ENCODE peak calls at places on chromosomes 11 and 22, in eight cellular contexts. I is T-helper 1 cell; Y is naive thymus-derived CD4-positive, alpha-beta T cell; S is CD8-positive, alpha-beta memory T cell; O is NCI-H1105; W is BJ; X is NCI-H2171 treated with DMSO at 0.1 percent for 48 hours; U is NCI-H2081. H is an unnamed sample.

GRCh38 chr11:122690801-122691649 is 35.5 kb downstream of the UBASH3B start:
- DNase-seq in I (no peak), Y (no peak), S (no peak), O (no peak), W (peak; percentile 33), X (no peak), U (no peak), H (no peak)

GRCh38 chr11:61955031-61955415 is 4.9 kb downstream of the BEST1 start:
- DNase-seq in I (no peak), Y (no peak), S (no peak), O (no peak), W (peak; percentile 48), X (no peak), U (no peak), H (no peak)

GRCh38 chr22:16915711-16916110 is 90.5 kb upstream of the XKR3 start:
- DNase-seq in I (no peak), Y (no peak), S (no peak), O (no peak), W (no peak), X (no peak), U (no peak), H (no peak)

GRCh38 chr22:22552630-22553029 is 6.4 kb downstream of the PRAME start:
- DNase-seq in I (no peak), Y (no peak), S (no peak), O (no peak), W (no peak), X (no peak), U (no peak), H (no peak)

GRCh38 chr22:47295226-47295901 is 532.9 kb downstream of the TBC1D22A start:
- DNase-seq in I (no peak), Y (no peak), S (no peak), O (no peak), W (no peak), X (no peak), U (no peak), H (no peak)

GRCh38 chr22:31230871-31231621 is 18.9 kb downstream of the LIMK2 start:
- DNase-seq in I (peak; percentile 55), Y (peak; percentile 28), S (peak; percentile 24), O (no peak), W (no peak), X (peak; percentile 53), U (peak; percentile 34), H (no peak)

GRCh38 chr22:45692549-45692948 is 20.9 kb downstream of the ATXN10 start:
- DNase-seq in I (no peak), Y (no peak), S (no peak), O (no peak), W (no peak), X (no peak), U (no peak), H (no peak)

GRCh38 chr11:28176231-28176853 is 68.2 kb downstream of the METTL15 start:
- DNase-seq in I (no peak), Y (no peak), S (no peak), O (no peak), W (peak; percentile 16), X (no peak), U (no peak), H (no peak)

GRCh38 chr11:115255006-115255762 is 249.0 kb downstream of the CADM1 start:
- DNase-seq in I (no peak), Y (no peak), S (no peak), O (no peak), W (no peak), X (no peak), U (no peak), H (no peak)

GRCh38 chr11:646214-646613 is 9.1 kb downstream of the DRD4 start:
- DNase-seq in I (no peak), Y (no peak), S (no peak), O (no peak), W (no peak), X (no peak), U (no peak), H (no peak)

GRCh38 chr11:87063982-87064381 is 26.2 kb downstream of the TMEM135 start:
- DNase-seq in I (no peak), Y (no peak), S (no peak), O (no peak), W (no peak), X (no peak), U (no peak), H (no peak)

GRCh38 chr11:74278721-74279148 is 32.7 kb downstream of the P4HA3 start:
- DNase-seq in I (no peak), Y (no peak), S (no peak), O (no peak), W (peak; percentile 96), X (no peak), U (no peak), H (no peak)

GRCh38 chr11:125085301-125086081 is 22.4 kb downstream of the SLC37A2 start:
- DNase-seq in I (no peak), Y (no peak), S (no peak), O (no peak), W (no peak), X (no peak), U (no peak), H (no peak)

GRCh38 chr11:61309739-61310138 is 14.6 kb upstream of the VWCE start:
- DNase-seq in I (no peak), Y (no peak), S (no peak), O (no peak), W (no peak), X (no peak), U (no peak), H (no peak)

GRCh38 chr11:8763070-8763469 is 80.5 kb downstream of the RPL27A start:
- DNase-seq in I (no peak), Y (no peak), S (no peak), O (no peak), W (no peak), X (no peak), U (no peak), H (no peak)

GRCh38 chr11:44564653-44565007 is 833 bp upstream of the CD82 start:
- DNase-seq in I (no peak), Y (no peak), S (no peak), O (peak; percentile 86), W (peak; percentile 40), X (peak; percentile 84), U (peak; percentile 75), H (peak; percentile 54)

GRCh38 chr11:58772719-58773285 is 41.1 kb upstream of the GLYAT start:
- DNase-seq in I (no peak), Y (no peak), S (no peak), O (no peak), W (no peak), X (no peak), U (no peak), H (no peak)

GRCh38 chr22:49784987-49785614 is 42.6 kb downstream of the BRD1 start:
- DNase-seq in I (no peak), Y (no peak), S (peak; percentile 38), O (no peak), W (no peak), X (no peak), U (no peak), H (no peak)

H was measured in NCI-H2029 treated with DMSO at 0.1 percent for 48 hours.